ENCODE peak calls at places on chromosomes 13 and 19, in ten cellular contexts. P is cardiac muscle cell; Z is thoracic aorta; K is fibroblast of pulmonary artery; Q is Right ventricle myocardium superior; D is left kidney; M is T1000; Y is stimulated activated CD4-positive, alpha-beta T cell treated with anti-CD3 and anti-CD28 coated beads, Interleukin-15, amount 100 ng/mL, for 1 hour; R is left ventricle myocardium inferior; I is fibroblast of lung. F is an unnamed sample.

GRCh38 chr13:20567881-20568528 is 1.0 kb downstream of the IFT88 start:
- DNase-seq in P (no peak), Z (no peak), K (no peak), Q (no peak), D (no peak), M (no peak), Y (no peak), R (no peak), I (no peak), F (no peak)

GRCh38 chr19:46714523-46715106 is 2.3 kb downstream of the PRKD2 start:
- DNase-seq in P (no peak), Z (no peak), K (no peak), Q (no peak), D (no peak), M (no peak), Y (no peak), R (no peak), I (no peak), F (no peak)

GRCh38 chr19:8307400-8307964 is 676 bp downstream of the CD320 start:
- DNase-seq in P (no peak), Z (no peak), K (no peak), Q (no peak), D (peak), M (no peak), Y (no peak), R (no peak), I (no peak), F (no peak)

GRCh38 chr13:98910501-98910951 is 67.3 kb downstream of the DOCK9 start:
- DNase-seq in P (no peak), Z (no peak), K (peak), Q (no peak), D (no peak), M (no peak), Y (no peak), R (no peak), I (peak), F (no peak)

GRCh38 chr19:46573679-46574522 is 27.2 kb upstream of the CALM3 start:
- DNase-seq in P (no peak), Z (no peak), K (no peak), Q (no peak), D (no peak), M (no peak), Y (no peak), R (no peak), I (no peak), F (no peak)

GRCh38 chr19:40690050-40690698 is at the start of gene NUMBL:
- DNase-seq in P (no peak), Z (no peak), K (no peak), Q (no peak), D (peak), M (no peak), Y (no peak), R (peak), I (no peak), F (no peak)

GRCh38 chr19:10007811-10008211 is 2.5 kb downstream of the COL5A3 start:
- DNase-seq in P (no peak), Z (no peak), K (peak), Q (peak), D (no peak), M (no peak), Y (no peak), R (peak), I (peak), F (peak)

GRCh38 chr19:48925240-48925843 is 8.2 kb upstream of the DHDH start:
- DNase-seq in P (no peak), Z (no peak), K (peak), Q (no peak), D (no peak), M (peak), Y (no peak), R (no peak), I (peak), F (no peak)

GRCh38 chr19:47406711-47407416 is 12.5 kb downstream of the MEIS3 start:
- DNase-seq in P (peak), Z (no peak), K (no peak), Q (no peak), D (peak), M (no peak), Y (no peak), R (no peak), I (no peak), F (no peak)

GRCh38 chr13:47046706-47047105 is 149.9 kb upstream of the HTR2A start:
- DNase-seq in P (no peak), Z (no peak), K (no peak), Q (no peak), D (no peak), M (no peak), Y (no peak), R (no peak), I (no peak), F (no peak)

GRCh38 chr19:17938092-17938845 is 5.5 kb downstream of the CCDC124 start:
- DNase-seq in P (peak), Z (no peak), K (peak), Q (peak), D (peak), M (peak), Y (peak), R (peak), I (peak), F (peak)

GRCh38 chr19:39833464-39834286 is at the start of gene DYRK1B:
- DNase-seq in P (peak), Z (peak), K (peak), Q (peak), D (peak), M (peak), Y (peak), R (peak), I (peak), F (peak)

GRCh38 chr19:57321164-57321563 is 892 bp downstream of the ZNF543 start:
- DNase-seq in P (no peak), Z (no peak), K (no peak), Q (no peak), D (no peak), M (no peak), Y (no peak), R (no peak), I (no peak), F (no peak)